ENCODE peak calls at places on chromosomes 3 and 15, in ten cellular contexts. Q is NCI-H345, E is HFF-Myc, Y is ovary, R is cardiac septum, C is T-helper 17 cell, O is uterus, Z is pancreas, N is HTR-8/SVneo, F is NCI-H1694 treated with DMSO at 0.1 percent for 48 hours. S is an unnamed sample.

GRCh38 chr3:174046311-174046710 is 648.8 kb downstream of the NLGN1 start:
- DNase-seq in Q (no peak), E (no peak), Y (no peak), R (no peak), C (no peak), O (no peak), Z (no peak), N (no peak), F (no peak), S (no peak)

GRCh38 chr3:40780341-40780800 is 255.6 kb downstream of the ZNF621 start:
- DNase-seq in Q (peak; percentile 45), E (no peak), Y (peak; percentile 67), R (peak; percentile 89), C (no peak), O (peak; percentile 74), Z (peak; percentile 72), N (no peak), F (no peak), S (no peak)

GRCh38 chr3:150150633-150151032 is 179.9 kb upstream of the PFN2 start:
- DNase-seq in Q (no peak), E (no peak), Y (no peak), R (no peak), C (no peak), O (no peak), Z (no peak), N (no peak), F (no peak), S (no peak)

GRCh38 chr3:150764607-150765366 is 1.8 kb upstream of the SIAH2 start:
- DNase-seq in Q (no peak), E (no peak), Y (no peak), R (no peak), C (no peak), O (no peak), Z (no peak), N (no peak), F (no peak), S (peak; percentile 62)

GRCh38 chr15:38618242-38618925 is 53.8 kb upstream of the RASGRP1 start:
- DNase-seq in Q (no peak), E (no peak), Y (no peak), R (no peak), C (no peak), O (no peak), Z (no peak), N (no peak), F (no peak), S (no peak)

GRCh38 chr15:85002517-85002916 is 20.9 kb downstream of the PDE8A start:
- DNase-seq in Q (no peak), E (no peak), Y (no peak), R (no peak), C (no peak), O (no peak), Z (no peak), N (no peak), F (no peak), S (no peak)

GRCh38 chr15:90851114-90851513 is 17.3 kb upstream of the FURIN start:
- DNase-seq in Q (no peak), E (no peak), Y (no peak), R (no peak), C (peak; percentile 58), O (no peak), Z (no peak), N (no peak), F (no peak), S (no peak)

GRCh38 chr15:55916666-55917409 is 76.6 kb downstream of the NEDD4 start:
- DNase-seq in Q (no peak), E (peak; percentile 73), Y (no peak), R (no peak), C (no peak), O (no peak), Z (no peak), N (no peak), F (no peak), S (no peak)

GRCh38 chr3:99249627-99250026 is 348.1 kb upstream of the DCBLD2 start:
- DNase-seq in Q (no peak), E (no peak), Y (no peak), R (no peak), C (no peak), O (no peak), Z (no peak), N (no peak), F (no peak), S (no peak)

GRCh38 chr15:101494251-101494796 is 4.8 kb upstream of the PCSK6 start:
- DNase-seq in Q (no peak), E (no peak), Y (no peak), R (no peak), C (no peak), O (no peak), Z (no peak), N (no peak), F (no peak), S (no peak)

GRCh38 chr3:43455233-43455632 is 166.6 kb downstream of the ANO10 start:
- DNase-seq in Q (no peak), E (no peak), Y (no peak), R (no peak), C (no peak), O (no peak), Z (no peak), N (peak; percentile 33), F (no peak), S (peak; percentile 43)

GRCh38 chr15:74783072-74783807 is 1.4 kb downstream of the CSK start:
- DNase-seq in Q (peak; percentile 12), E (no peak), Y (no peak), R (no peak), C (no peak), O (no peak), Z (no peak), N (no peak), F (no peak), S (peak; percentile 57)